ENCODE peak calls at places on chromosomes 6 and 20, in five cellular contexts. T is choroid plexus epithelial cell, W is body of pancreas, Z is right atrium auricular region, X is astrocyte of the cerebellum. V is an unnamed sample.

GRCh38 chr20:58005581-58006345 is 222.7 kb downstream of the ANKRD60 start:
- DNase-seq in Z (no peak), W (no peak), X (no peak), T (no peak), V (no peak)

GRCh38 chr20:61166324-61166723 is 85.7 kb upstream of the CDH4 start:
- DNase-seq in Z (no peak), X (no peak), T (peak), W (no peak), V (peak)

GRCh38 chr6:120214097-120214496 is 864.5 kb upstream of the MAN1A1 start:
- DNase-seq in Z (no peak), T (no peak), X (no peak), W (no peak), V (no peak)

GRCh38 chr6:46963626-46964025 is 41.9 kb upstream of the ADGRF5 start:
- DNase-seq in W (peak), X (no peak), T (peak), Z (no peak), V (no peak)

GRCh38 chr6:3226422-3227362 is 761 bp downstream of the TUBB2B start:
- DNase-seq in W (no peak), Z (no peak), X (no peak), T (no peak), V (no peak)

GRCh38 chr6:158611600-158612041 is 32.9 kb downstream of the DYNLT1 start:
- DNase-seq in X (no peak), T (peak), W (no peak), Z (peak), V (no peak)

GRCh38 chr20:40880716-40881104 is 147.9 kb upstream of the TOP1 start:
- DNase-seq in W (no peak), Z (no peak), X (no peak), T (no peak), V (no peak)

GRCh38 chr6:24126586-24127192 is 674 bp downstream of the NRSN1 start:
- DNase-seq in Z (no peak), T (peak), W (peak), X (peak), V (peak)

GRCh38 chr20:46355778-46356177 is 47.5 kb upstream of the CDH22 start:
- DNase-seq in X (no peak), W (no peak), T (no peak), Z (no peak), V (no peak)

GRCh38 chr20:19936801-19937583 is 80.2 kb upstream of the NAA20 start:
- DNase-seq in T (no peak), W (peak), X (no peak), Z (no peak), V (no peak)

GRCh38 chr6:63066053-63066704 is 145.1 kb upstream of the FKBP1C start:
- DNase-seq in W (no peak), Z (no peak), X (no peak), T (no peak), V (no peak)

GRCh38 chr6:76779068-76779467 is 684.2 kb downstream of the HTR1B start:
- DNase-seq in Z (no peak), X (no peak), T (no peak), W (no peak), V (no peak)

GRCh38 chr6:81977488-81977887 is 225.0 kb upstream of the TENT5A start:
- DNase-seq in X (no peak), T (peak), W (no peak), Z (no peak), V (peak)

GRCh38 chr6:38673397-38674165 is 29.4 kb downstream of the GLO1 start:
- DNase-seq in T (no peak), X (no peak), Z (no peak), W (no peak), V (no peak)

GRCh38 chr20:32358632-32358882 is 426 bp downstream of the ASXL1 start:
- DNase-seq in T (no peak), Z (no peak), X (no peak), W (no peak), V (no peak)

GRCh38 chr20:5402903-5403531 is 86.3 kb upstream of the PROKR2 start:
- DNase-seq in W (no peak), Z (no peak), X (no peak), T (peak), V (peak)

GRCh38 chr6:67680297-67680932 is 954.7 kb upstream of the ADGRB3 start:
- DNase-seq in W (no peak), X (no peak), T (peak), Z (no peak), V (peak)

GRCh38 chr20:44576297-44576696 is 6.1 kb upstream of the PKIG start:
- DNase-seq in T (peak), Z (no peak), W (peak), X (no peak), V (peak)

GRCh38 chr6:165605901-165606739 is 56.9 kb downstream of the PDE10A start:
- DNase-seq in Z (no peak), W (peak), T (peak), X (no peak), V (no peak)

GRCh38 chr6:30355281-30355680 is 10.3 kb downstream of the RPP21 start:
- DNase-seq in X (no peak), Z (no peak), T (no peak), W (no peak), V (no peak)

GRCh38 chr20:23242104-23242503 is 108.5 kb upstream of the NXT1 start:
- DNase-seq in W (no peak), T (no peak), Z (peak), X (no peak), V (no peak)

GRCh38 chr6:154937306-154938244 is 57.5 kb upstream of the TIAM2 start:
- DNase-seq in T (peak), Z (no peak), X (peak), W (no peak), V (peak)

GRCh38 chr20:916825-917224 is 691 bp upstream of the ANGPT4 start:
- DNase-seq in X (no peak), Z (no peak), T (no peak), W (no peak), V (no peak)

GRCh38 chr6:71258078-71258866 is 30.3 kb upstream of the OGFRL1 start:
- DNase-seq in X (no peak), W (no peak), T (no peak), Z (no peak), V (peak)

GRCh38 chr6:139540276-139540675 is 165.8 kb upstream of the CITED2 start:
- DNase-seq in Z (no peak), W (peak), T (peak), X (no peak), V (peak)

DNA sequence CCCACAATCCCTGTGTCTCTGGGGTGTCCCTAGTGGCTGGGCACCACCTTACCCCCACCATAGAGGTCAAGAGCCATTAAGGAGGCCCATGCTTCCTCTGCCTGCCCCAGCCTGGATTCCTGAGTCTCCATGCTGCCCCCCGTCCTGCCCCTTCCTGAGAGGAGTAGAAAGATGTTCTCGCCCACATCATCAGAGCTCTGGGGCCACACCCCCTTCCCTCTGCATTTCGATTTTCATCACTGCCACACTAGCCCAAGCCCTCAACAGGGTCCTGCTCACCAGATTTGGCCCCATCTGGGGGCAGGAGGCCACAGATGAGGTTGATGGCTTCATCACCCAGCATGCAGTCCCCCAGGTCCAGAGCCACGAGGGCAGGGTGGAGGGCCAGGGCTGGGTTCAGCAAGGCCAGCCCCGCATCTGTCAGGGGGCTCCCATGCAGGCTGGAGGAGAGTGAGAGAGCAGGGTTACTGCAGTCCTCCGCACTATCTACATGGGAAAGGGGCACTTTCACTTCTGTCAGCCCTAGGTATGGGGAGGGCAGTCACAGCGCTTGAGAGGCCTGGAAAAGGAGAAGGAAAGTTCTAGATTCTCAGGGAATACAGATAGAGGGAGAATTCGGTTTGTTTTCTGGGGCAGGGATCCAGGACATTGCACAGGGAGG is 1.5 kb downstream of the LRRC73 start:
- DNase-seq in X (no peak), Z (no peak), W (no peak), T (no peak), V (no peak)
- H3K4me3 ChIP-seq in X (no peak), Z (no peak), W (no peak), T (no peak), V (no peak)

GRCh38 chr6:107280791-107281190 is 165.5 kb upstream of the BEND3 start:
- DNase-seq in W (no peak), Z (no peak), X (no peak), T (no peak), V (no peak)

GRCh38 chr6:107290491-107290890 is 168.9 kb downstream of the PDSS2 start:
- DNase-seq in W (no peak), X (no peak), Z (no peak), T (no peak), V (no peak)

GRCh38 chr6:107284805-107285204 is 169.5 kb upstream of the BEND3 start:
- DNase-seq in Z (no peak), T (no peak), X (peak), W (no peak), V (no peak)
- TF ChIP-seq CTCF in Z (no peak), T (no peak), X (no peak), W (no peak), V (no peak)

GRCh38 chr6:32842021-32842650 is 1.7 kb downstream of the PSMB8 start:
- DNase-seq in Z (no peak), W (no peak), T (no peak), X (no peak), V (no peak)
- H3K4me3 ChIP-seq in Z (no peak), W (no peak), T (no peak), X (no peak), V (no peak)

GRCh38 chr6:22133352-22133751 is 163.5 kb downstream of the PRL start:
- DNase-seq in X (no peak), T (no peak), Z (no peak), W (peak), V (no peak)
- TF ChIP-seq CTCF in X (no peak), T (no peak), Z (no peak), W (no peak), V (no peak)

GRCh38 chr20:11401988-11402387 is 515.7 kb upstream of the BTBD3 start:
- DNase-seq in X (no peak), T (no peak), Z (no peak), W (no peak), V (no peak)
- H3K4me3 ChIP-seq in X (no peak), T (no peak), Z (no peak), W (no peak), V (no peak)

DNA sequence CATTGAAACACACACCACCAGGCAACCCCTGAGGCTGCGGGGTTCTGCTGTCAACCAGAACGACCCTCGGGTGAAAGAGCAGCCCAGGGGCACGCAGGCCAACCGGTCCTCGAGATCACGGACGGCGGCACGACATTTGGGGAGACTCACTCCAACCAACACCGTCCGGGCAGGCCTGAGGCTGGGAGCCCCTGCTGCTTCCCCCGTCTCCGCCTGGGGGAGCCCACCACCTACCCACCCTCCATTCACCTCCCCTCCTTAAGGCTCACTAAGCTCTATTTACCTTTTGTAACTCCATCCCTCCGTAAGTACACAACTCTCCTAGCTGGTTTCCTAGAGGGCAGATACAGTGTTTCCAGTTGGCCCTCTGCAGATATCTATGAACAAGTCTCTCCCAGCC is 971.3 kb upstream of the DEFB115 start:
- DNase-seq in W (peak), T (no peak), Z (no peak), X (no peak), V (no peak)
- TF ChIP-seq CTCF in W (peak), T (peak), Z (no peak), X (no peak), V (no peak)

DNA sequence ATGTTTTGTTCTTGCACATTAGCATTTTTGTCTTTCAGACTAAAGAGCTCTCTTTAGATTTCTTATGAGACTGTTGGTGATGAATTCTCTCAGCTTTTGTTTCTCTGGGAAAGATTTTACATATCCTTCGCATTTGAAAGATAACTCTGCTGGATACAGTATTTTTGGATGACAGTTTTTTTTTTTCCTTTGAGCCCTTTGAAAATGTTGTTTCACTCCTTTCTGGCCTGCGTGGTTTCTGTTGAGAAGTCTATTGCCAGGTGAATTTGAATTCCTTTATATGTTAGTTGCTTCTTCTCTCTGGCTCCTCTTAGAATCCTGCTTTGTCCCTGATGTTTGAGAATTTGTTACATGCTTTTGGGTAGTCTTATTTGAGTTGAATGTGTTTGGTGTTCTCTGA is 22.2 kb upstream of the KIAA1586 start:
- DNase-seq in T (no peak), W (no peak), Z (no peak), X (no peak), V (no peak)
- H3K4me3 ChIP-seq in T (no peak), W (no peak), Z (no peak), X (no peak), V (no peak)

DNA sequence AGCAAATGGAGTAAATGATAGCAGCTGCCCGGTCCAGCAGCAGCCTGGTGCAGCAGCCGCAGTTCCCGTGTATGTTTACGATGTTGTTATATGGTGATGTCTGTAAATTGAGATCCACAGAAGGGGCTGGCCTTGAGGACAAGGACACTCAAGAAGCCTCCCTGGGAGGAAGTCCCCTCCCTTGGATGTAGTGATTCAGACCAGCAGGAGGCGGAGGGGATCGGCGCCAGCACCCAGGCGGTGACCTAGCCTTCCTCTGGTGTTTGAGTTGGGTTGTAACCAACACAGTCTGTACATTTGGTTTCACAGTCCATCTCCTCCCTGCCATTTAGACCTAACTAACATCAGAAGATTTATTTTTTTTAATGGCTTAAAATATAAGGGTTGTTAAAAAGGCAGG is 187.8 kb downstream of the SYNDIG1 start:
- DNase-seq in T (peak), W (peak), Z (no peak), X (peak), V (no peak)
- TF ChIP-seq CTCF in T (peak), W (no peak), Z (no peak), X (peak), V (no peak)

GRCh38 chr6:98928688-98929087 is 19.1 kb downstream of the FBXL4 start:
- DNase-seq in T (no peak), X (no peak), W (no peak), Z (no peak), V (no peak)
- H3K4me3 ChIP-seq in T (no peak), X (no peak), W (no peak), Z (no peak), V (no peak)

V was measured in AG10803.